ENCODE peak calls at places on chromosomes 12 and 14, in four cellular contexts. Q is AG10803, T is endodermal cell, E is fibroblast of mammary gland. R is an unnamed sample.
A peak's percentile ranks its signal among the peaks of the same experiment; 100 is the strongest.

GRCh38 chr14:22552827-22553076 is 36.3 kb downstream of the DAD1 start:
- DNase-seq in Q (no peak), T (no peak), E (no peak), R (no peak)

GRCh38 chr12:6215120-6215807 is 15.1 kb downstream of the CD9 start:
- DNase-seq in Q (no peak), T (peak; percentile 91), E (no peak), R (no peak)

GRCh38 chr12:108837239-108837638 is 20.1 kb downstream of the SSH1 start:
- DNase-seq in Q (no peak), T (no peak), E (no peak), R (no peak)

GRCh38 chr12:1914116-1914911 is 4.1 kb downstream of the CACNA2D4 start:
- DNase-seq in Q (no peak), T (peak; percentile 33), E (no peak), R (no peak)

GRCh38 chr14:64610049-64610746 is 60.4 kb downstream of the PPP1R36 start:
- DNase-seq in Q (no peak), T (peak; percentile 55), E (no peak), R (no peak)

GRCh38 chr12:122072031-122072970 is 6.3 kb upstream of the MLXIP start:
- DNase-seq in Q (peak; percentile 96), T (peak; percentile 56), E (peak; percentile 96), R (peak; percentile 81)

GRCh38 chr12:113473942-113474341 is 2.3 kb upstream of the LHX5 start:
- DNase-seq in Q (no peak), T (peak; percentile 82), E (no peak), R (no peak)

GRCh38 chr12:108526482-108527234 is 11.6 kb downstream of the FICD start:
- DNase-seq in Q (peak; percentile 74), T (peak; percentile 50), E (peak; percentile 44), R (no peak)

DNA sequence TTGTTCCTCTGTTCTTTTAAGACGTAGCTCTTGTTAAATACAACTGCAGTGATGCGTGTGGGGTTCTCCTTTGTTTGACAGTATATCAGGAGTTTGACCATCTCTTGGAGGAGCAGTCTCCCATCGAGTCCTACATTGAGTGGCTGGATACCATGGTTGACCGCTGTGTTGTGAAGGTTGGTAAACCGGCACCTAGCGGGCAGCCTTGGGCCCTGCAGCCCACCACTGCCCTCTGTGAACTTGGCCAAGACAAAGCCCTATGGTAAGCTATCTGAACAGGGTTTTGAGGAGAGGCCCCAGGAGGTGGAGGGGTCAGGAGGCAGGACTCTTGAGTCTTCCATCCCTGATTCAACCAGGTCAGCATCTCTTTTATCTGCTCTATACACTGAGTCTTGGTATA is 54.6 kb upstream of the RIC8B start:
- DNase-seq in Q (no peak), T (no peak), E (no peak), R (no peak)
- TF ChIP-seq CTCF in Q (no peak), T (no peak), E (no peak), R (no peak)

GRCh38 chr14:24353551-24354529 is 14.0 kb upstream of the RIPK3 start:
- DNase-seq in Q (peak; percentile 69), T (peak; percentile 13), E (peak; percentile 78), R (no peak)

GRCh38 chr14:24351517-24351916 is 11.7 kb upstream of the RIPK3 start:
- DNase-seq in Q (peak; percentile 69), T (peak; percentile 28), E (peak; percentile 58), R (no peak)

GRCh38 chr14:24360281-24360680 is 7.7 kb upstream of the NFATC4 start:
- DNase-seq in Q (no peak), T (no peak), E (no peak), R (no peak)

GRCh38 chr14:24355009-24355408 is 13.0 kb upstream of the NFATC4 start:
- DNase-seq in Q (no peak), T (no peak), E (no peak), R (no peak)

DNA sequence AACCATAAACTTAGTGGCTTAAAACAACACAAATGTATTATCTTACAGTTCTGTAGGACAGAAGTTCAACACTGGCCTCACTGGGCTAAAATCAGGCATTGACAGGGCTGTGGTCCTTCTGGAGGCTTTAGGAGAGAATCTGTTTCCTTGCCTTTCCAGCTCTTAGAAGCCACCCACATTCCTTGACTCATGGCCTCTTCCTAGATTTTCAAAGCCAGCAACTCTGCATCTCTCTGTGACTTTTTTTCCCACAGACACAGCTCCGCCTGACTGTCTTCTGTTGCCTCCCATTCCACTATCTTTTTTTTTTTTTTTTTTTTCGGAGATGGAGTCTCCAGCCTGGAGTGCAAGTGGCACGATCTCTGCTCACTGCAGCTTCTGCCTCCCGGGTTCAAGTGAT is 11.8 kb upstream of the NFATC4 start:
- DNase-seq in Q (no peak), T (no peak), E (no peak), R (no peak)
- H3K4me3 ChIP-seq in Q (no peak overlapping the region), T (no peak overlapping the region), E (no peak overlapping the region), R (no peak overlapping the region)

GRCh38 chr12:58416211-58416610 is 474.8 kb downstream of the ATP23 start:
- DNase-seq in Q (peak; percentile 94), T (no peak), E (peak; percentile 91), R (peak; percentile 75)
- TF ChIP-seq CTCF in Q (peak; percentile 51), T (peak; percentile 23), E (peak; percentile 50), R (peak; percentile 44)

GRCh38 chr12:18752947-18753346 is 15.0 kb downstream of the CAPZA3 start:
- DNase-seq in Q (no peak), T (peak; percentile 91), E (no peak), R (no peak)

GRCh38 chr12:18753481-18754117 is 15.7 kb downstream of the CAPZA3 start:
- DNase-seq in Q (no peak), T (peak; percentile 89), E (peak; percentile 36), R (no peak)

GRCh38 chr12:18752280-18752920 is 14.5 kb downstream of the CAPZA3 start:
- DNase-seq in Q (peak; percentile 98), T (peak; percentile 96), E (peak; percentile 98), R (peak; percentile 13)

GRCh38 chr12:18751866-18752265 is 13.9 kb downstream of the CAPZA3 start:
- DNase-seq in Q (no peak), T (no peak), E (no peak), R (no peak)

DNA sequence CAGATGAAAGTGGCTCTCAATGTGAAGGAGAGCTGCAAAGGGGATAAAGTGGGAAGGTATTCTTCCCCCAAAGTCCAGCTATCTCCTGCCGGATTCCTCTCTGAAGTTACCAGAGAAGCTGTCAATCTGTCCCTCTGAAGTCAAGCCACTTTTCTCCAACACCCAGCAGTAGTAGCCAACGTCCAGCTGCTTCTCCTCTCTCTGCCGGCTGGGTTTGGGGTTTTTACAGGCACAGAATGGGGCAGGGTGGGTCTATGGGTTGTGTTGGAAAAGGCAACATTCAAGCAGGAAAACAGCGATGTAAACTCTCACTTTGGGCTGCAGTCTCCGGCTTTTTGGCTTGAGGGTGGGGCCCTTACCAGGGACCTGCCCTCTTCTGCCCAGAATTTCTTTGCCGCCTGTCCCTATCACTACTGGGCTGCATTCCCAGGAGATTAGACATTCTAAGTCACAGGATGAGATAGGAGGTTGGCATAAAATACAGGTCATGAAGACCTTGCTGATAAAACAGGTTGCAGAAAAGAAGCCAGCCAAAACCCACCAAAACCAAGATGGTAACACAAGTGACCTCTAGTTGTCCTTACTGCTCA is 16.3 kb downstream of the CAPZA3 start:
- DNase-seq in Q (no peak), T (peak; percentile 61), E (no peak), R (no peak)
- H3K4me3 ChIP-seq in Q (no peak overlapping the region), T (peak overlapping the region; percentile 65), E (no peak overlapping the region), R (no peak overlapping the region)